ENCODE peak calls at places on chromosomes 12 and 14, in eight cellular contexts. One of them, this sample, is unnamed.
A peak's percentile ranks its signal among the peaks of the same experiment; 100 is the strongest.

GRCh38 chr12:57783861-57784260 is 1.3 kb downstream of the TSFM start:
- DNase-seq in tibial artery: no peak
- DNase-seq in activated naive CD8-positive, alpha-beta T cell treated with anti-CD3 and anti-CD28 coated beads, Interleukin-2, amount 50 U/mL, for 24 hours: no peak
- DNase-seq in A549: no peak
- DNase-seq in pons: no peak
- DNase-seq in left lung: no peak
- DNase-seq in left kidney: no peak
- DNase-seq in substantia nigra: no peak
- DNase-seq in this sample: no peak

GRCh38 chr14:68047910-68048309 is 228.3 kb downstream of the RAD51B start:
- DNase-seq in tibial artery: no peak
- DNase-seq in activated naive CD8-positive, alpha-beta T cell treated with anti-CD3 and anti-CD28 coated beads, Interleukin-2, amount 50 U/mL, for 24 hours: no peak
- DNase-seq in A549: peak; percentile 50
- DNase-seq in pons: no peak
- DNase-seq in left lung: no peak
- DNase-seq in left kidney: no peak
- DNase-seq in substantia nigra: no peak
- DNase-seq in this sample: no peak

GRCh38 chr12:47636908-47637780 is 68.7 kb downstream of the RPAP3 start:
- DNase-seq in tibial artery: peak; percentile 22
- DNase-seq in activated naive CD8-positive, alpha-beta T cell treated with anti-CD3 and anti-CD28 coated beads, Interleukin-2, amount 50 U/mL, for 24 hours: peak; percentile 57
- DNase-seq in A549: peak; percentile 78
- DNase-seq in pons: no peak
- DNase-seq in left lung: no peak
- DNase-seq in left kidney: no peak
- DNase-seq in substantia nigra: no peak
- DNase-seq in this sample: no peak

GRCh38 chr14:51203881-51204280 is 36.2 kb upstream of the TMX1 start:
- DNase-seq in tibial artery: no peak
- DNase-seq in activated naive CD8-positive, alpha-beta T cell treated with anti-CD3 and anti-CD28 coated beads, Interleukin-2, amount 50 U/mL, for 24 hours: no peak
- DNase-seq in A549: no peak
- DNase-seq in pons: no peak
- DNase-seq in left lung: no peak
- DNase-seq in left kidney: no peak
- DNase-seq in substantia nigra: no peak
- DNase-seq in this sample: no peak

GRCh38 chr12:92105110-92105509 is 40.5 kb downstream of the BTG1 start:
- DNase-seq in tibial artery: no peak
- DNase-seq in activated naive CD8-positive, alpha-beta T cell treated with anti-CD3 and anti-CD28 coated beads, Interleukin-2, amount 50 U/mL, for 24 hours: no peak
- DNase-seq in A549: no peak
- DNase-seq in pons: no peak
- DNase-seq in left lung: no peak
- DNase-seq in left kidney: no peak
- DNase-seq in substantia nigra: no peak
- DNase-seq in this sample: no peak

GRCh38 chr12:666766-667308 is 3.6 kb upstream of the NINJ2 start:
- DNase-seq in tibial artery: no peak
- DNase-seq in activated naive CD8-positive, alpha-beta T cell treated with anti-CD3 and anti-CD28 coated beads, Interleukin-2, amount 50 U/mL, for 24 hours: peak; percentile 46
- DNase-seq in A549: no peak
- DNase-seq in pons: no peak
- DNase-seq in left lung: no peak
- DNase-seq in left kidney: no peak
- DNase-seq in substantia nigra: no peak
- DNase-seq in this sample: no peak

GRCh38 chr12:62683724-62684501 is 217.3 kb downstream of the MON2 start:
- DNase-seq in tibial artery: peak; percentile 60
- DNase-seq in activated naive CD8-positive, alpha-beta T cell treated with anti-CD3 and anti-CD28 coated beads, Interleukin-2, amount 50 U/mL, for 24 hours: no peak
- DNase-seq in A549: no peak
- DNase-seq in pons: peak; percentile 39
- DNase-seq in left lung: no peak
- DNase-seq in left kidney: no peak
- DNase-seq in substantia nigra: no peak
- DNase-seq in this sample: peak; percentile 34

GRCh38 chr12:68113644-68114043 is 45.9 kb downstream of the IFNG start:
- DNase-seq in tibial artery: no peak
- DNase-seq in activated naive CD8-positive, alpha-beta T cell treated with anti-CD3 and anti-CD28 coated beads, Interleukin-2, amount 50 U/mL, for 24 hours: peak; percentile 64
- DNase-seq in A549: peak; percentile 17
- DNase-seq in pons: no peak
- DNase-seq in left lung: no peak
- DNase-seq in left kidney: no peak
- DNase-seq in substantia nigra: no peak
- DNase-seq in this sample: no peak

GRCh38 chr14:23577004-23577681 is 1.4 kb downstream of the JPH4 start:
- DNase-seq in tibial artery: no peak
- DNase-seq in activated naive CD8-positive, alpha-beta T cell treated with anti-CD3 and anti-CD28 coated beads, Interleukin-2, amount 50 U/mL, for 24 hours: no peak
- DNase-seq in A549: no peak
- DNase-seq in pons: no peak
- DNase-seq in left lung: peak; percentile 81
- DNase-seq in left kidney: peak; percentile 84
- DNase-seq in substantia nigra: no peak
- DNase-seq in this sample: no peak

GRCh38 chr14:94143239-94143638 is 13.8 kb upstream of the IFI27L2 start:
- DNase-seq in tibial artery: no peak
- DNase-seq in activated naive CD8-positive, alpha-beta T cell treated with anti-CD3 and anti-CD28 coated beads, Interleukin-2, amount 50 U/mL, for 24 hours: no peak
- DNase-seq in A549: no peak
- DNase-seq in pons: no peak
- DNase-seq in left lung: no peak
- DNase-seq in left kidney: peak; percentile 23
- DNase-seq in substantia nigra: no peak
- DNase-seq in this sample: no peak

GRCh38 chr12:89051065-89051677 is 301.1 kb downstream of the DUSP6 start:
- DNase-seq in tibial artery: no peak
- DNase-seq in activated naive CD8-positive, alpha-beta T cell treated with anti-CD3 and anti-CD28 coated beads, Interleukin-2, amount 50 U/mL, for 24 hours: no peak
- DNase-seq in A549: peak; percentile 74
- DNase-seq in pons: peak; percentile 80
- DNase-seq in left lung: no peak
- DNase-seq in left kidney: peak; percentile 85
- DNase-seq in substantia nigra: no peak
- DNase-seq in this sample: peak; percentile 52

GRCh38 chr12:113070117-113070906 is 13.8 kb downstream of the DTX1 start:
- DNase-seq in tibial artery: no peak
- DNase-seq in activated naive CD8-positive, alpha-beta T cell treated with anti-CD3 and anti-CD28 coated beads, Interleukin-2, amount 50 U/mL, for 24 hours: peak; percentile 78
- DNase-seq in A549: no peak
- DNase-seq in pons: no peak
- DNase-seq in left lung: no peak
- DNase-seq in left kidney: no peak
- DNase-seq in substantia nigra: no peak
- DNase-seq in this sample: no peak

GRCh38 chr12:47033081-47033480 is 46.3 kb upstream of the PCED1B start:
- DNase-seq in tibial artery: peak; percentile 51
- DNase-seq in activated naive CD8-positive, alpha-beta T cell treated with anti-CD3 and anti-CD28 coated beads, Interleukin-2, amount 50 U/mL, for 24 hours: no peak
- DNase-seq in A549: peak; percentile 77
- DNase-seq in pons: no peak
- DNase-seq in left lung: peak; percentile 44
- DNase-seq in left kidney: no peak
- DNase-seq in substantia nigra: no peak
- DNase-seq in this sample: no peak

GRCh38 chr12:131529196-131530040 is 181.5 kb upstream of the SFSWAP start:
- DNase-seq in tibial artery: no peak
- DNase-seq in activated naive CD8-positive, alpha-beta T cell treated with anti-CD3 and anti-CD28 coated beads, Interleukin-2, amount 50 U/mL, for 24 hours: no peak
- DNase-seq in A549: peak; percentile 9
- DNase-seq in pons: no peak
- DNase-seq in left lung: no peak
- DNase-seq in left kidney: no peak
- DNase-seq in substantia nigra: no peak
- DNase-seq in this sample: no peak

GRCh38 chr12:117045175-117045997 is 53.8 kb downstream of the TESC start:
- DNase-seq in tibial artery: no peak
- DNase-seq in activated naive CD8-positive, alpha-beta T cell treated with anti-CD3 and anti-CD28 coated beads, Interleukin-2, amount 50 U/mL, for 24 hours: no peak
- DNase-seq in A549: no peak
- DNase-seq in pons: peak; percentile 26
- DNase-seq in left lung: peak; percentile 65
- DNase-seq in left kidney: peak; percentile 82
- DNase-seq in substantia nigra: peak; percentile 16
- DNase-seq in this sample: peak; percentile 60

GRCh38 chr14:23028800-23029199 is 5.9 kb downstream of the PSMB5 start:
- DNase-seq in tibial artery: no peak
- DNase-seq in activated naive CD8-positive, alpha-beta T cell treated with anti-CD3 and anti-CD28 coated beads, Interleukin-2, amount 50 U/mL, for 24 hours: no peak
- DNase-seq in A549: no peak
- DNase-seq in pons: no peak
- DNase-seq in left lung: no peak
- DNase-seq in left kidney: no peak
- DNase-seq in substantia nigra: no peak
- DNase-seq in this sample: no peak

GRCh38 chr12:26152507-26153102 is 27.8 kb upstream of the BHLHE41 start:
- DNase-seq in tibial artery: no peak
- DNase-seq in activated naive CD8-positive, alpha-beta T cell treated with anti-CD3 and anti-CD28 coated beads, Interleukin-2, amount 50 U/mL, for 24 hours: no peak
- DNase-seq in A549: no peak
- DNase-seq in pons: no peak
- DNase-seq in left lung: no peak
- DNase-seq in left kidney: no peak
- DNase-seq in substantia nigra: no peak
- DNase-seq in this sample: no peak

GRCh38 chr12:31406345-31406744 is 80.4 kb upstream of the SINHCAF start:
- DNase-seq in tibial artery: no peak
- DNase-seq in activated naive CD8-positive, alpha-beta T cell treated with anti-CD3 and anti-CD28 coated beads, Interleukin-2, amount 50 U/mL, for 24 hours: no peak
- DNase-seq in A549: no peak
- DNase-seq in pons: no peak
- DNase-seq in left lung: no peak
- DNase-seq in left kidney: no peak
- DNase-seq in substantia nigra: no peak
- DNase-seq in this sample: no peak

GRCh38 chr12:40775681-40776080 is 83.4 kb downstream of the CNTN1 start:
- DNase-seq in tibial artery: no peak
- DNase-seq in activated naive CD8-positive, alpha-beta T cell treated with anti-CD3 and anti-CD28 coated beads, Interleukin-2, amount 50 U/mL, for 24 hours: no peak
- DNase-seq in A549: no peak
- DNase-seq in pons: no peak
- DNase-seq in left lung: no peak
- DNase-seq in left kidney: no peak
- DNase-seq in substantia nigra: no peak
- DNase-seq in this sample: no peak

GRCh38 chr14:100348779-100349708 is 25.9 kb downstream of the SLC25A47 start:
- DNase-seq in tibial artery: no peak
- DNase-seq in activated naive CD8-positive, alpha-beta T cell treated with anti-CD3 and anti-CD28 coated beads, Interleukin-2, amount 50 U/mL, for 24 hours: no peak
- DNase-seq in A549: no peak
- DNase-seq in pons: no peak
- DNase-seq in left lung: no peak
- DNase-seq in left kidney: no peak
- DNase-seq in substantia nigra: no peak
- DNase-seq in this sample: no peak

GRCh38 chr12:98725481-98726247 is 80.6 kb downstream of the APAF1 start:
- DNase-seq in tibial artery: no peak
- DNase-seq in activated naive CD8-positive, alpha-beta T cell treated with anti-CD3 and anti-CD28 coated beads, Interleukin-2, amount 50 U/mL, for 24 hours: peak; percentile 63
- DNase-seq in A549: peak; percentile 19
- DNase-seq in pons: peak; percentile 96
- DNase-seq in left lung: no peak
- DNase-seq in left kidney: peak; percentile 80
- DNase-seq in substantia nigra: peak; percentile 49
- DNase-seq in this sample: peak; percentile 86

GRCh38 chr14:72740966-72741835 is 152.7 kb downstream of the DPF3 start:
- DNase-seq in tibial artery: no peak
- DNase-seq in activated naive CD8-positive, alpha-beta T cell treated with anti-CD3 and anti-CD28 coated beads, Interleukin-2, amount 50 U/mL, for 24 hours: no peak
- DNase-seq in A549: no peak
- DNase-seq in pons: no peak
- DNase-seq in left lung: no peak
- DNase-seq in left kidney: no peak
- DNase-seq in substantia nigra: no peak
- DNase-seq in this sample: no peak

GRCh38 chr12:112738531-112738930 is 53.0 kb upstream of the RPH3A start:
- DNase-seq in tibial artery: no peak
- DNase-seq in activated naive CD8-positive, alpha-beta T cell treated with anti-CD3 and anti-CD28 coated beads, Interleukin-2, amount 50 U/mL, for 24 hours: no peak
- DNase-seq in A549: no peak
- DNase-seq in pons: no peak
- DNase-seq in left lung: no peak
- DNase-seq in left kidney: no peak
- DNase-seq in substantia nigra: no peak
- DNase-seq in this sample: no peak

GRCh38 chr14:105119410-105120025 is 49.1 kb downstream of the JAG2 start:
- DNase-seq in tibial artery: no peak
- DNase-seq in activated naive CD8-positive, alpha-beta T cell treated with anti-CD3 and anti-CD28 coated beads, Interleukin-2, amount 50 U/mL, for 24 hours: no peak
- DNase-seq in A549: no peak
- DNase-seq in pons: no peak
- DNase-seq in left lung: peak; percentile 59
- DNase-seq in left kidney: no peak
- DNase-seq in substantia nigra: no peak
- DNase-seq in this sample: no peak

GRCh38 chr12:14010989-14011388 is 29.6 kb upstream of the GRIN2B start:
- DNase-seq in tibial artery: no peak
- DNase-seq in activated naive CD8-positive, alpha-beta T cell treated with anti-CD3 and anti-CD28 coated beads, Interleukin-2, amount 50 U/mL, for 24 hours: no peak
- DNase-seq in A549: no peak
- DNase-seq in pons: no peak
- DNase-seq in left lung: no peak
- DNase-seq in left kidney: no peak
- DNase-seq in substantia nigra: no peak
- DNase-seq in this sample: no peak

GRCh38 chr12:232731-233614 is 19.0 kb upstream of the SLC6A12 start:
- DNase-seq in tibial artery: peak; percentile 33
- DNase-seq in activated naive CD8-positive, alpha-beta T cell treated with anti-CD3 and anti-CD28 coated beads, Interleukin-2, amount 50 U/mL, for 24 hours: no peak
- DNase-seq in A549: no peak
- DNase-seq in pons: no peak
- DNase-seq in left lung: no peak
- DNase-seq in left kidney: peak; percentile 93
- DNase-seq in substantia nigra: no peak
- DNase-seq in this sample: no peak